ENCODE peak calls at places on chromosomes 13 and 19, in four cellular contexts. J is H1, K is mesendoderm, O is IMR-90. Y is an unnamed sample.
A peak's percentile ranks its signal among the peaks of the same experiment; 100 is the strongest.

GRCh38 chr13:111380431-111380830 is 60.0 kb downstream of the TEX29 start:
- DNase-seq in J (no peak), K (no peak), O (no peak), Y (peak; percentile 4)

GRCh38 chr19:48689438-48689837 is 6.3 kb upstream of the FUT2 start:
- DNase-seq in J (no peak), K (no peak), O (no peak), Y (no peak)

GRCh38 chr19:19550972-19551861 is 13.2 kb downstream of the CILP2 start:
- DNase-seq in J (no peak), K (peak; percentile 51), O (no peak), Y (peak; percentile 32)

GRCh38 chr13:44273991-44274810 is 99.4 kb upstream of the SERP2 start:
- DNase-seq in J (no peak), K (no peak), O (peak; percentile 77), Y (no peak)

GRCh38 chr13:94999871-95000270 is 287.5 kb upstream of the SOX21 start:
- DNase-seq in J (no peak), K (no peak), O (no peak), Y (no peak)

GRCh38 chr13:54733639-54734038 is 1705.0 kb downstream of the OLFM4 start:
- DNase-seq in J (no peak), K (peak; percentile 87), O (no peak), Y (peak; percentile 49)

GRCh38 chr13:46728777-46729176 is 68.2 kb downstream of the ESD start:
- DNase-seq in J (no peak), K (peak; percentile 70), O (no peak), Y (no peak)

GRCh38 chr19:7200739-7201138 is 93.5 kb downstream of the INSR start:
- DNase-seq in J (no peak), K (no peak), O (no peak), Y (no peak)

GRCh38 chr19:5308471-5309437 is 31.9 kb downstream of the PTPRS start:
- DNase-seq in J (no peak), K (peak; percentile 51), O (peak; percentile 90), Y (no peak)

GRCh38 chr13:30810261-30810701 is 74.9 kb downstream of the ALOX5AP start:
- DNase-seq in J (no peak), K (no peak), O (no peak), Y (no peak)

GRCh38 chr19:55579766-55580621 is 654 bp downstream of the ZNF579 start:
- DNase-seq in J (peak; percentile 60), K (peak; percentile 63), O (peak; percentile 41), Y (peak; percentile 59)

GRCh38 chr19:17075860-17076538 is 422 bp downstream of the MYO9B start:
- DNase-seq in J (peak; percentile 73), K (peak; percentile 84), O (peak; percentile 33), Y (no peak)

GRCh38 chr13:48346583-48346982 is 43.0 kb downstream of the RB1 start:
- DNase-seq in J (no peak), K (no peak), O (no peak), Y (no peak)

GRCh38 chr19:2246801-2247361 is 2.2 kb upstream of the AMH start:
- DNase-seq in J (no peak), K (no peak), O (peak; percentile 35), Y (no peak)

GRCh38 chr19:35872180-35872579 is 3.8 kb downstream of the APLP1 start:
- DNase-seq in J (no peak), K (peak; percentile 49), O (no peak), Y (no peak)

GRCh38 chr19:30649934-30650614 is 277.9 kb downstream of the ZNF536 start:
- DNase-seq in J (peak; percentile 54), K (peak; percentile 60), O (peak; percentile 51), Y (no peak)

GRCh38 chr13:27971236-27971645 is 2.1 kb upstream of the CDX2 start:
- DNase-seq in J (peak; percentile 84), K (peak; percentile 94), O (no peak), Y (peak; percentile 89)

GRCh38 chr19:7657047-7657779 is 11.6 kb upstream of the RETN start:
- DNase-seq in J (no peak), K (no peak), O (no peak), Y (no peak)

GRCh38 chr13:62747152-62747551 is 1331.5 kb upstream of the PCDH20 start:
- DNase-seq in J (no peak), K (peak; percentile 20), O (peak; percentile 13), Y (no peak)

GRCh38 chr13:114235697-114236096 is 1.0 kb downstream of the CDC16 start:
- DNase-seq in J (no peak), K (no peak), O (no peak), Y (no peak)

GRCh38 chr19:4094761-4095487 is 28.2 kb upstream of the ZBTB7A start:
- DNase-seq in J (no peak), K (no peak), O (no peak), Y (no peak)

GRCh38 chr19:56170261-56170660 is 5.5 kb upstream of the GALP start:
- DNase-seq in J (no peak), K (no peak), O (peak; percentile 43), Y (no peak)

GRCh38 chr19:23286477-23286876 is 36.3 kb upstream of the ZNF724 start:
- DNase-seq in J (peak; percentile 50), K (peak; percentile 57), O (no peak), Y (peak; percentile 31)

GRCh38 chr13:73171926-73172325 is 113.1 kb downstream of the KLF5 start:
- DNase-seq in J (no peak), K (peak; percentile 89), O (peak; percentile 46), Y (peak; percentile 44)

GRCh38 chr19:50494186-50495019 is 16.6 kb downstream of the JOSD2 start:
- DNase-seq in J (no peak), K (no peak), O (no peak), Y (peak; percentile 13)

DNA sequence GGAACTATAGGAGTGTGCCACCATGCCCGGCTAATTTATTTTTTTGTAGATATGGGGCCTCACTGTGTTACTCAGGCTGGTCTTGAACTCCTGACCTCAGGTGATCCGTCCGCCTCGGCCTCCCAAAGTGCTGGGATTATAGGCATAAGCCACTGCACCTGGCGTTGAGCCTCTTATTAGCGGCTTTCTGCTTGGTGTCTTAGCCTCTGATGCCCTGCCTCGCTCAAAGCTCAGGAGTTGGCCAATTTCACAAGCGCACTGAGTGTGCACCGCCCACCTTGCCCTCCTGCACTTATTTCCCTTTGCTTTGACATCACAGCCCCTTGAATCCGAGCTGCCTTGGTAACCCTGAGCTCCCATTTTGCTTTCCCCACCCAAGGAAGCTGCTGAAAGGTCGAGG is 10.1 kb downstream of the YIPF2 start:
- DNase-seq in J (no peak), K (no peak), O (no peak), Y (peak; percentile 13)
- H3K56ac ChIP-seq in J (no peak overlapping the region), K (no peak overlapping the region), O (no peak overlapping the region), Y (no peak overlapping the region)

DNA sequence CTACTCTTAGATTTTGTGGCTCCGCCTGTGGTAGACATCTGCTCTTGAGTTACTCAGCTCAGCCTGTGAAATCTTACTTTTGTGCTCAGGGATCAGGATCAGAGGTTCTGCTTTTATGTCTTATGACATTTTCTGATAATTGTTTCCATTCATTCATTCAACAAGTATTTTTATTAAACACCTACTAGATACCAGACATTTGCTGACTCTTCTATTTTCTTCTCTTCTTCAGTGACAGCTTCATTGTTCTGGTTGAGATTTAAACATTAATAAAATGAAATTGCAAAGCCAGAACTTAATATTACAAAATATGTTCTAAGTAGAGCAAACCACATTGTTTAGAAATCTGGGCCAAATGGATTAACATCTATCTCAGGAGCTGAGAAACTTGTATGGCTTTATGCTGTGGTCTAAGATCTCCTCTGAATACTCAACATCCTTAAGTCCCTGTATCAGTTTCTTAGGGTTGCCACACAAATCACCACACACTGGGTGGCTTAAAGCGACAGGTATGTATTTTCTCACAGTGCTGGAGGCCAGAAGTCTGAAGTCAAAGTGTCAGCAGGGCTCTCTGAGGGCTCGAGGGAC is 15.8 kb upstream of the MICU2 start:
- DNase-seq in J (no peak), K (no peak), O (peak; percentile 17), Y (no peak)
- H3K56ac ChIP-seq in J (no peak overlapping the region), K (no peak overlapping the region), O (no peak overlapping the region), Y (no peak overlapping the region)

DNA sequence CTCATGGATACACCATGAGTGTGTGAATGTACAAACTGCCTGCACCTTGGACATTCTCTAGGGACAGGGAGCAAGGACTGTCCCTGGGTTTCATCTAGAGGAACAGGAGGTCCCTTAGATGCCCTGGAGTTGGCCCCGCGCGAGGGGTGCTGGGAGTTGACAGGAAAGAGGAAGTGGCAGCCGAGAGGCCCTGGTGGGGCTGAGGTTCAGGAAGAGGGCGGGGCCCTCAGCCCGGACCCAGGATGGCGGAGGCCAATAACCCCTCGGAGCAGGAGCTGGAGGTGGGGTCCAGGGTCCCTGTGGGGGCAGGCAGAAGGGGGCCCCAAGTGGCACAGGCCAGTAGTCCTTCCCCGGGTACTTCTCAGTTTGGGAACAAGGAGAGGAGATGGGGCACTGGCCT is 6.9 kb downstream of the PKN1 start:
- DNase-seq in J (no peak), K (no peak), O (no peak), Y (no peak)
- H3K56ac ChIP-seq in J (no peak overlapping the region), K (peak overlapping the region; percentile 56), O (no peak overlapping the region), Y (no peak overlapping the region)

DNA sequence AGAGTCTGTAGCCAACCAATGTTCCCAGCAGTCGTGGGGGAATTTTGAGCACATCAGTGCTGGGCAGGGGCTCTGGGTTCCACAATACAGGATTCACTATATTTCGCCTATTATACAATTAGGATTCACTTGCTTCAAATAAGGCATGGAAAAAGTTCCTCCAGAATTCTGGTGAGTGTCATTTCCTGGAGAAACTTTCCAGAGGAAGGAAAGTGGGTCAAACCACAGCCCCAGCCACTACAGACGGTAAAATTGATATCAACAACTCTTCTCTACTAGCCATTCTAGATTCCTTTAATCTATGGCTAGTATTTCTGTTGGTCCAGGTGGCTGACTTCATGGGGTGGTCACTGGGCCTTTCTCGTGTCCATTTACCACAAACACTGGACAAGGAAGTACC is 10.5 kb downstream of the MYCBP2 start:
- DNase-seq in J (no peak), K (no peak), O (no peak), Y (no peak)
- H3K56ac ChIP-seq in J (no peak overlapping the region), K (no peak overlapping the region), O (no peak overlapping the region), Y (no peak overlapping the region)

DNA sequence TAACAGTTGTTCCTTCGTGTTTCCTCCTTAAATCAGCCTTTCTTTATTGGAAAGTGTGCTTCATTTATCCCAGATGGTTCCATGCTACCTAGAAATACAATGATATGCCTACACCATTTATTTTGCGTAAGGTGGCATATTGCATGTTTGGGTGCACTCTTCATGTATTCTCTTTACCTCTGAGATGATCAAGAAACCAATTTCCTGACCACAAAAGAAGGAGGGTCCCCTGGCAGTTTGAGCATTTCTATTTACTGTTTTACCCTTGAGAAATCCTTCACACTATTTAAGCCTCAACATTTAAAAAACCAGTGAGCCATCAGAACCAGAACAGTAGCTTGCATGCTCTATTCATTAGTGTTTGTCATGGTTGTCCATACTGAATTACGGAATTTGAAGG is 354.0 kb downstream of the MTUS2 start:
- DNase-seq in J (no peak), K (no peak), O (no peak), Y (no peak)
- H3K56ac ChIP-seq in J (no peak overlapping the region), K (no peak overlapping the region), O (no peak overlapping the region), Y (no peak overlapping the region)

GRCh38 chr13:37326319-37326718 is 220.9 kb upstream of the CSNK1A1L start:
- DNase-seq in J (no peak), K (no peak), O (peak; percentile 37), Y (no peak)
- H3K56ac ChIP-seq in J (no peak overlapping the region), K (no peak overlapping the region), O (no peak overlapping the region), Y (no peak overlapping the region)

Y was measured in H9.